ENCODE peak calls at places on chromosomes 5 and 9, in four cellular contexts. J is hepatocyte, L is GM23248, P is HepG2. Q is an unnamed sample. For H3K79me2, the result is how much of the 10 kb centered on the place peaks cover.

GRCh38 chr5:57834829-57835554 is 352.4 kb upstream of the ACTBL2 start:
- DNase-seq in J (peak), L (no peak), P (peak), Q (peak)

GRCh38 chr5:9559965-9560364 is 14.1 kb upstream of the SEMA5A start:
- DNase-seq in J (no peak), L (no peak), P (no peak), Q (no peak)

GRCh38 chr5:32172908-32173393 is 1.2 kb downstream of the GOLPH3 start:
- DNase-seq in J (no peak), L (peak), P (no peak), Q (peak)

GRCh38 chr9:131259916-131260597 is 16.3 kb downstream of the FAM78A start:
- DNase-seq in J (no peak), L (no peak), P (no peak), Q (peak)

GRCh38 chr9:5443845-5444244 is 6.1 kb upstream of the PLGRKT start:
- DNase-seq in J (no peak), L (no peak), P (no peak), Q (no peak)

GRCh38 chr5:32690153-32690552 is 21.0 kb upstream of the NPR3 start:
- DNase-seq in J (no peak), L (peak), P (peak), Q (no peak)

GRCh38 chr5:148853868-148854267 is 27.5 kb downstream of the ADRB2 start:
- DNase-seq in J (no peak), L (no peak), P (no peak), Q (no peak)

GRCh38 chr5:139647406-139648204 is 544 bp upstream of the CXXC5 start:
- DNase-seq in J (no peak), L (no peak), P (no peak), Q (no peak)

GRCh38 chr5:8391916-8392315 is 523.0 kb downstream of the MTRR start:
- DNase-seq in J (no peak), L (no peak), P (no peak), Q (no peak)

GRCh38 chr5:159448841-159449407 is 118.6 kb upstream of the IL12B start:
- DNase-seq in J (no peak), L (no peak), P (no peak), Q (no peak)

GRCh38 chr5:162282191-162282590 is 214.6 kb downstream of the GABRG2 start:
- DNase-seq in J (no peak), L (no peak), P (no peak), Q (no peak)

GRCh38 chr9:5269249-5269715 is 35.2 kb downstream of the RLN2 start:
- DNase-seq in J (peak), L (peak), P (peak), Q (peak)

GRCh38 chr9:126661521-126662251 is 48.0 kb downstream of the LMX1B start:
- DNase-seq in J (peak), L (peak), P (peak), Q (no peak)

GRCh38 chr5:162768962-162769464 is 668.4 kb upstream of the CCNG1 start:
- DNase-seq in J (no peak), L (no peak), P (no peak), Q (no peak)

GRCh38 chr5:3230941-3231340 is 364.7 kb upstream of the IRX1 start:
- DNase-seq in J (no peak), L (no peak), P (no peak), Q (no peak)

GRCh38 chr9:38294561-38294960 is 97.9 kb upstream of the ALDH1B1 start:
- DNase-seq in J (no peak), L (no peak), P (no peak), Q (no peak)

GRCh38 chr5:52684056-52684455 is 103.7 kb upstream of the ITGA1 start:
- DNase-seq in J (no peak), L (peak), P (no peak), Q (peak)

GRCh38 chr9:27625751-27626628 is 52.7 kb upstream of the C9orf72 start:
- DNase-seq in J (peak), L (no peak), P (no peak), Q (no peak)

GRCh38 chr5:113274836-113275414 is 159.9 kb downstream of the TSSK1B start:
- DNase-seq in J (no peak), L (no peak), P (no peak), Q (peak)

GRCh38 chr5:158069838-158070237 is 210.9 kb upstream of the CLINT1 start:
- DNase-seq in J (no peak), L (no peak), P (no peak), Q (no peak)

GRCh38 chr5:17243287-17244063 is 26.0 kb downstream of the BASP1 start:
- DNase-seq in J (no peak), L (no peak), P (no peak), Q (no peak)

GRCh38 chr9:111659706-111660105 is 1.7 kb upstream of the GNG10 start:
- DNase-seq in J (no peak), L (no peak), P (no peak), Q (no peak)

GRCh38 chr5:115774684-115775083 is 41.8 kb downstream of the CDO1 start:
- DNase-seq in J (no peak), L (no peak), P (no peak), Q (no peak)

GRCh38 chr9:101791938-101792337 is 53.5 kb upstream of the GRIN3A start:
- DNase-seq in J (peak), L (peak), P (peak), Q (no peak)

GRCh38 chr5:35988529-35988928 is 2.7 kb downstream of the UGT3A1 start:
- DNase-seq in J (no peak), L (no peak), P (no peak), Q (no peak)

GRCh38 chr5:35990941-35991592 is at the start of gene UGT3A1:
- DNase-seq in J (peak), L (no peak), P (no peak), Q (no peak)

GRCh38 chr5:35987776-35988175 is 3.4 kb downstream of the UGT3A1 start:
- DNase-seq in J (no peak), L (no peak), P (no peak), Q (no peak)

GRCh38 chr5:35990524-35990923 is 666 bp downstream of the UGT3A1 start:
- DNase-seq in J (no peak), L (no peak), P (no peak), Q (peak)
- H3K4me3 ChIP-seq in J (no peak), L (no peak), P (no peak), Q (no peak)

GRCh38 chr5:60546157-60546556 is 153.8 kb downstream of the DEPDC1B start:
- DNase-seq in J (peak), L (no peak), P (no peak), Q (no peak)
- H2AFZ ChIP-seq in J (no peak), L (no peak), P (no peak), Q (no peak)

GRCh38 chr9:136808781-136809158 is 1.0 kb downstream of the RABL6 start:
- DNase-seq in J (no peak), L (peak), P (no peak), Q (peak)
- H3K79me2 ChIP-seq in J (half or more), L (half or more), P (half or more), Q (half or more)

DNA sequence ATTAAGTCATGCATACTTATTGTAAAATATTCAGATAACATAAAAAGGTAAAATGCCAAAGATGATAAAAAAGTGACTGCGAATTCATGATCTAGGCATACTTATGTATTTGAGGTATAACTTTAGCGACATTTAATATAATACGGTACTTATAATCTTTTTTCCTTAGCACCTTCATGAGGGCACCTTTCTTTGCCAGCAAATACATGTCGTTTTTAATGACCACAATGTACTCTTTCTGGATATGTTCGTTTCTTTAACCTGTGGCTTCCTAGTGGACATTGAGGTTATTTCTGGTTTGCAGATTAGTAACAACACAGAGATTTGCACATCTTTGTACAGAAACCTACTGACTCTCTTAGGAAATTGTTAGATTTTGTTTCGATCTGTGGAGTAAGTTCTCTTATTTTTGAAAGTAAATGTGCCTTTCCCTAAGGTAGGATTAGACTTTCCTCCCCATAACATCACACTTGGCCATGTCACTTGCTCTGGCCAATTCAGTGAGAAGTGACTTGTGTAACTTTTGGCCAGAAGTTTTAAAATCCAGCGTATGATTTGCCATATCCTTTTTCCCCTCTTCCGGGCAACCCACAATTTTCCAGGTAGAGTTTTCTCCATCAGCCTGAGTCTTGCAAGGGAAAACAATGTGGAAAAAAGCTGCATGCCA is 24.4 kb downstream of the ANKRD33B start:
- DNase-seq in J (no peak), L (no peak), P (no peak), Q (no peak)
- H3K4me3 ChIP-seq in J (no peak), L (no peak), P (no peak), Q (no peak)

GRCh38 chr9:93060746-93061259 is 2.3 kb downstream of the SUSD3 start:
- DNase-seq in J (no peak), L (peak), P (no peak), Q (peak)
- H2AFZ ChIP-seq in J (no peak), L (peak), P (no peak), Q (peak)

GRCh38 chr5:130471-131175 is 38.7 kb downstream of the PLEKHG4B start:
- DNase-seq in J (no peak), L (peak), P (no peak), Q (no peak)
- H3K79me2 ChIP-seq in J (under half), L (under half), P (under half), Q (under half)

GRCh38 chr9:105447386-105447813 is 434 bp upstream of the FSD1L start:
- DNase-seq in J (no peak), L (peak), P (no peak), Q (no peak)

GRCh38 chr9:105452185-105452584 is 4.4 kb downstream of the FSD1L start:
- DNase-seq in J (no peak), L (no peak), P (no peak), Q (no peak)

GRCh38 chr9:105445203-105445881 is 2.5 kb upstream of the FSD1L start:
- DNase-seq in J (no peak), L (peak), P (no peak), Q (no peak)

GRCh38 chr9:105447814-105448812 is at the start of gene FSD1L:
- DNase-seq in J (peak), L (peak), P (peak), Q (peak)

DNA sequence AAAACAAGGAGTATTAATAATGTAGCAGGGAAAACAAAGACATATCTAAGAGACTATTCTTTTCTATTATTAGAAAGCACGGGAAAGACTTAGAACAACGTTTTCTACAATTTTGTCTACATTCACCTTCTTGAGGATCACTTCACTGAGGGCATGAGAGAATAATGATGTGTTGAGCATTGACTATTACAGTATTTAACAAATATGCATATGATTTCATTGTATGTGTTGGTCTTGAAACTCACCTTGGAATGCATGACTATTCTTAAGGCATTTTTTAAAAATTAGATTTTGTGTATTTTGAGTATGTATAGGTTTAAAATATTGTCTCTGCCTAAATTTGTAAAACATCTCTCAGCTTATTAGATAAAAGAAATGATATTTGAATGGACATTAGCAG is 1.2 kb downstream of the FSD1L start:
- DNase-seq in J (no peak), L (peak), P (no peak), Q (no peak)
- H3K4me3 ChIP-seq in J (peak), L (peak), P (peak), Q (peak)

GRCh38 chr5:91142819-91143218 is 240.3 kb downstream of the ARRDC3 start:
- DNase-seq in J (no peak), L (no peak), P (no peak), Q (no peak)
- H2AFZ ChIP-seq in J (no peak), L (no peak), P (no peak), Q (no peak)